ENCODE peak calls at places on chromosome 4, in six cellular contexts. One of them, this sample, is unnamed.

GRCh38 chr4:148203056-148203898 is 238.9 kb downstream of the NR3C2 start:
- DNase-seq in T-helper 2 cell: no peak
- DNase-seq in tibial artery: no peak
- DNase-seq in activated CD4-positive, alpha-beta T cell treated with anti-CD3 and anti-CD28 coated beads for 1 hour: no peak
- DNase-seq in NCI-H2107: no peak
- DNase-seq in aorta: no peak
- DNase-seq in this sample: no peak

GRCh38 chr4:113764720-113765264 is 3.3 kb upstream of the CAMK2D start:
- DNase-seq in T-helper 2 cell: no peak
- DNase-seq in tibial artery: no peak
- DNase-seq in activated CD4-positive, alpha-beta T cell treated with anti-CD3 and anti-CD28 coated beads for 1 hour: no peak
- DNase-seq in NCI-H2107: no peak
- DNase-seq in aorta: no peak
- DNase-seq in this sample: no peak

GRCh38 chr4:5524900-5525299 is 183.5 kb downstream of the EVC2 start:
- DNase-seq in T-helper 2 cell: no peak
- DNase-seq in tibial artery: no peak
- DNase-seq in activated CD4-positive, alpha-beta T cell treated with anti-CD3 and anti-CD28 coated beads for 1 hour: no peak
- DNase-seq in NCI-H2107: no peak
- DNase-seq in aorta: no peak
- DNase-seq in this sample: no peak

GRCh38 chr4:70838400-70838971 is 1.2 kb downstream of the GRSF1 start:
- DNase-seq in T-helper 2 cell: no peak
- DNase-seq in tibial artery: no peak
- DNase-seq in activated CD4-positive, alpha-beta T cell treated with anti-CD3 and anti-CD28 coated beads for 1 hour: no peak
- DNase-seq in NCI-H2107: no peak
- DNase-seq in aorta: no peak
- DNase-seq in this sample: no peak

GRCh38 chr4:153293675-153294057 is 50.8 kb upstream of the MND1 start:
- DNase-seq in T-helper 2 cell: no peak
- DNase-seq in tibial artery: no peak
- DNase-seq in activated CD4-positive, alpha-beta T cell treated with anti-CD3 and anti-CD28 coated beads for 1 hour: no peak
- DNase-seq in NCI-H2107: no peak
- DNase-seq in aorta: no peak
- DNase-seq in this sample: no peak

GRCh38 chr4:52110171-52110570 is 59.1 kb downstream of the SPATA18 start:
- DNase-seq in T-helper 2 cell: no peak
- DNase-seq in tibial artery: no peak
- DNase-seq in activated CD4-positive, alpha-beta T cell treated with anti-CD3 and anti-CD28 coated beads for 1 hour: no peak
- DNase-seq in NCI-H2107: no peak
- DNase-seq in aorta: no peak
- DNase-seq in this sample: no peak

GRCh38 chr4:52721968-52722814 is 29.0 kb downstream of the ERVMER34-1 start:
- DNase-seq in T-helper 2 cell: peak
- DNase-seq in tibial artery: peak
- DNase-seq in activated CD4-positive, alpha-beta T cell treated with anti-CD3 and anti-CD28 coated beads for 1 hour: peak
- DNase-seq in NCI-H2107: peak
- DNase-seq in aorta: peak
- DNase-seq in this sample: peak

GRCh38 chr4:25792843-25793242 is 69.9 kb downstream of the SEL1L3 start:
- DNase-seq in T-helper 2 cell: no peak
- DNase-seq in tibial artery: no peak
- DNase-seq in activated CD4-positive, alpha-beta T cell treated with anti-CD3 and anti-CD28 coated beads for 1 hour: no peak
- DNase-seq in NCI-H2107: no peak
- DNase-seq in aorta: no peak
- DNase-seq in this sample: no peak

GRCh38 chr4:169142906-169143305 is 127.8 kb downstream of the SH3RF1 start:
- DNase-seq in T-helper 2 cell: no peak
- DNase-seq in tibial artery: no peak
- DNase-seq in activated CD4-positive, alpha-beta T cell treated with anti-CD3 and anti-CD28 coated beads for 1 hour: no peak
- DNase-seq in NCI-H2107: no peak
- DNase-seq in aorta: no peak
- DNase-seq in this sample: no peak

GRCh38 chr4:187732524-187732923 is 263.0 kb upstream of the ZFP42 start:
- DNase-seq in T-helper 2 cell: no peak
- DNase-seq in tibial artery: no peak
- DNase-seq in activated CD4-positive, alpha-beta T cell treated with anti-CD3 and anti-CD28 coated beads for 1 hour: no peak
- DNase-seq in NCI-H2107: no peak
- DNase-seq in aorta: no peak
- DNase-seq in this sample: no peak

GRCh38 chr4:39664828-39665731 is 26.4 kb upstream of the SMIM14 start:
- DNase-seq in T-helper 2 cell: no peak
- DNase-seq in tibial artery: no peak
- DNase-seq in activated CD4-positive, alpha-beta T cell treated with anti-CD3 and anti-CD28 coated beads for 1 hour: no peak
- DNase-seq in NCI-H2107: no peak
- DNase-seq in aorta: no peak
- DNase-seq in this sample: no peak

GRCh38 chr4:55879224-55879623 is 25.8 kb downstream of the EXOC1 start:
- DNase-seq in T-helper 2 cell: no peak
- DNase-seq in tibial artery: no peak
- DNase-seq in activated CD4-positive, alpha-beta T cell treated with anti-CD3 and anti-CD28 coated beads for 1 hour: no peak
- DNase-seq in NCI-H2107: no peak
- DNase-seq in aorta: no peak
- DNase-seq in this sample: no peak

GRCh38 chr4:105558277-105558676 is 5.9 kb downstream of the ARHGEF38 start:
- DNase-seq in T-helper 2 cell: no peak
- DNase-seq in tibial artery: no peak
- DNase-seq in activated CD4-positive, alpha-beta T cell treated with anti-CD3 and anti-CD28 coated beads for 1 hour: no peak
- DNase-seq in NCI-H2107: no peak
- DNase-seq in aorta: no peak
- DNase-seq in this sample: no peak

GRCh38 chr4:127632420-127633403 is at the start of gene INTU:
- DNase-seq in T-helper 2 cell: no peak
- DNase-seq in tibial artery: peak
- DNase-seq in activated CD4-positive, alpha-beta T cell treated with anti-CD3 and anti-CD28 coated beads for 1 hour: no peak
- DNase-seq in NCI-H2107: peak
- DNase-seq in aorta: peak
- DNase-seq in this sample: peak

GRCh38 chr4:7421356-7422097 is 13.2 kb downstream of the PSAPL1 start:
- DNase-seq in T-helper 2 cell: no peak
- DNase-seq in tibial artery: no peak
- DNase-seq in activated CD4-positive, alpha-beta T cell treated with anti-CD3 and anti-CD28 coated beads for 1 hour: peak
- DNase-seq in NCI-H2107: no peak
- DNase-seq in aorta: peak
- DNase-seq in this sample: peak

GRCh38 chr4:58760737-58761136 is 1650.6 kb upstream of the IGFBP7 start:
- DNase-seq in T-helper 2 cell: no peak
- DNase-seq in tibial artery: no peak
- DNase-seq in activated CD4-positive, alpha-beta T cell treated with anti-CD3 and anti-CD28 coated beads for 1 hour: no peak
- DNase-seq in NCI-H2107: no peak
- DNase-seq in aorta: no peak
- DNase-seq in this sample: no peak

This sample was measured in left lung.